ENCODE peak calls at places on chromosomes 11 and 22, in four cellular contexts. One of them, this sample, is unnamed.

GRCh38 chr11:96015911-96016565 is 92.1 kb upstream of the MTMR2 start:
- DNase-seq in M059J: no peak
- DNase-seq in astrocyte of the spinal cord: no peak
- DNase-seq in PC-9: no peak
- DNase-seq in this sample: no peak

GRCh38 chr22:49297871-49298721 is 529.6 kb downstream of the BRD1 start:
- DNase-seq in astrocyte of the spinal cord: no peak
- DNase-seq in PC-9: no peak
- DNase-seq in M059J: no peak
- DNase-seq in this sample: no peak

GRCh38 chr11:1227551-1228182 is 4.8 kb downstream of the MUC5B start:
- DNase-seq in PC-9: no peak
- DNase-seq in astrocyte of the spinal cord: no peak
- DNase-seq in M059J: no peak
- DNase-seq in this sample: no peak

GRCh38 chr22:28795932-28796856 is 4.2 kb downstream of the XBP1 start:
- DNase-seq in M059J: no peak
- DNase-seq in PC-9: no peak
- DNase-seq in astrocyte of the spinal cord: no peak
- DNase-seq in this sample: no peak

GRCh38 chr11:105635466-105635865 is 25.6 kb downstream of the GRIA4 start:
- DNase-seq in astrocyte of the spinal cord: no peak
- DNase-seq in M059J: no peak
- DNase-seq in PC-9: no peak
- DNase-seq in this sample: no peak

GRCh38 chr11:121323208-121323607 is 30.6 kb downstream of the SC5D start:
- DNase-seq in M059J: no peak
- DNase-seq in astrocyte of the spinal cord: no peak
- DNase-seq in PC-9: no peak
- DNase-seq in this sample: no peak

GRCh38 chr11:4118107-4118506 is 23.5 kb downstream of the RRM1 start:
- DNase-seq in astrocyte of the spinal cord: peak; percentile 27
- DNase-seq in PC-9: no peak
- DNase-seq in M059J: no peak
- DNase-seq in this sample: no peak

GRCh38 chr11:95531116-95531515 is 258.5 kb downstream of the FAM76B start:
- DNase-seq in PC-9: no peak
- DNase-seq in M059J: no peak
- DNase-seq in astrocyte of the spinal cord: no peak
- DNase-seq in this sample: no peak

GRCh38 chr11:120622189-120622912 is 110.8 kb downstream of the GRIK4 start:
- DNase-seq in PC-9: no peak
- DNase-seq in M059J: no peak
- DNase-seq in astrocyte of the spinal cord: no peak
- DNase-seq in this sample: no peak

GRCh38 chr22:33806191-33806590 is 114.1 kb downstream of the LARGE1 start:
- DNase-seq in M059J: no peak
- DNase-seq in PC-9: no peak
- DNase-seq in astrocyte of the spinal cord: no peak
- DNase-seq in this sample: no peak

GRCh38 chr22:33851240-33851639 is 69.0 kb downstream of the LARGE1 start:
- DNase-seq in PC-9: no peak
- DNase-seq in astrocyte of the spinal cord: no peak
- DNase-seq in M059J: no peak
- DNase-seq in this sample: no peak

GRCh38 chr11:83717551-83717950 is 431.4 kb upstream of the CCDC90B start:
- DNase-seq in M059J: no peak
- DNase-seq in astrocyte of the spinal cord: no peak
- DNase-seq in PC-9: no peak
- DNase-seq in this sample: no peak

GRCh38 chr11:104078250-104078649 is 41.8 kb downstream of the DDI1 start:
- DNase-seq in PC-9: no peak
- DNase-seq in M059J: no peak
- DNase-seq in astrocyte of the spinal cord: no peak
- DNase-seq in this sample: no peak

GRCh38 chr22:49632199-49633009 is 195.3 kb downstream of the BRD1 start:
- DNase-seq in M059J: peak; percentile 50
- DNase-seq in astrocyte of the spinal cord: peak; percentile 50
- DNase-seq in PC-9: peak; percentile 57
- DNase-seq in this sample: peak; percentile 15

GRCh38 chr11:129732926-129733325 is 82.7 kb upstream of the TMEM45B start:
- DNase-seq in astrocyte of the spinal cord: no peak
- DNase-seq in PC-9: peak; percentile 81
- DNase-seq in M059J: peak; percentile 2
- DNase-seq in this sample: no peak

GRCh38 chr11:2998073-2998850 is 6.1 kb upstream of the NAP1L4 start:
- DNase-seq in PC-9: no peak
- DNase-seq in M059J: no peak
- DNase-seq in astrocyte of the spinal cord: no peak
- DNase-seq in this sample: no peak

GRCh38 chr11:115501504-115501894 is 2.7 kb downstream of the CADM1 start:
- DNase-seq in astrocyte of the spinal cord: no peak
- DNase-seq in PC-9: no peak
- DNase-seq in M059J: no peak
- DNase-seq in this sample: no peak

GRCh38 chr11:101686514-101686913 is 102.7 kb upstream of the TRPC6 start:
- DNase-seq in M059J: peak; percentile 90
- DNase-seq in astrocyte of the spinal cord: peak; percentile 65
- DNase-seq in PC-9: peak; percentile 56
- DNase-seq in this sample: peak; percentile 61

GRCh38 chr22:38069372-38070249 is 12.4 kb downstream of the PICK1 start:
- DNase-seq in PC-9: no peak
- DNase-seq in M059J: no peak
- DNase-seq in astrocyte of the spinal cord: peak; percentile 49
- DNase-seq in this sample: no peak

GRCh38 chr11:93051181-93051580 is 81.7 kb downstream of the MTNR1B start:
- DNase-seq in astrocyte of the spinal cord: peak; percentile 47
- DNase-seq in M059J: no peak
- DNase-seq in PC-9: no peak
- DNase-seq in this sample: no peak

GRCh38 chr11:46692450-46692849 is 8.0 kb downstream of the ARHGAP1 start:
- DNase-seq in astrocyte of the spinal cord: no peak
- DNase-seq in M059J: no peak
- DNase-seq in PC-9: no peak
- DNase-seq in this sample: no peak